ENCODE peak calls at places on chromosome 22, in four cellular contexts. F is left lung, A is GM10248, U is osteocyte. T is an unnamed sample.

GRCh38 chr22:29480512-29481264 is 670 bp downstream of the NEFH start:
- DNase-seq in F (no peak), U (no peak), A (no peak), T (no peak)

GRCh38 chr22:46612341-46612903 is 7.8 kb upstream of the GRAMD4 start:
- DNase-seq in U (no peak), F (no peak), A (no peak), T (no peak)

GRCh38 chr22:45966320-45966891 is 10.6 kb downstream of the WNT7B start:
- DNase-seq in A (no peak), F (no peak), U (no peak), T (no peak)

GRCh38 chr22:20750461-20751184 is 23.3 kb upstream of the SERPIND1 start:
- DNase-seq in U (peak; percentile 91), A (peak; percentile 79), F (peak; percentile 74), T (no peak)

GRCh38 chr22:25374871-25375270 is 155.4 kb downstream of the CRYBB2 start:
- DNase-seq in A (no peak), U (no peak), F (no peak), T (no peak)

GRCh38 chr22:43970037-43970747 is 14.9 kb downstream of the SAMM50 start:
- DNase-seq in U (no peak), A (no peak), F (no peak), T (no peak)

GRCh38 chr22:33654173-33654890 is 265.9 kb downstream of the LARGE1 start:
- DNase-seq in F (no peak), A (no peak), U (no peak), T (no peak)

GRCh38 chr22:24587251-24587650 is 5.6 kb downstream of the LRRC75B start:
- DNase-seq in F (no peak), U (no peak), A (no peak), T (no peak)

GRCh38 chr22:20948989-20949388 is 18.1 kb upstream of the AIFM3 start:
- DNase-seq in F (no peak), A (no peak), U (no peak), T (no peak)

GRCh38 chr22:35921777-35922176 is 106.8 kb downstream of the RBFOX2 start:
- DNase-seq in U (peak; percentile 85), F (peak; percentile 56), A (peak; percentile 36), T (no peak)

GRCh38 chr22:33116846-33117547 is 58.8 kb upstream of the SYN3 start:
- DNase-seq in U (no peak), A (no peak), F (no peak), T (no peak)

GRCh38 chr22:46092646-46093410 is 57.5 kb upstream of the PPARA start:
- DNase-seq in A (no peak), F (no peak), U (no peak), T (no peak)

GRCh38 chr22:44085743-44086741 is 61.9 kb downstream of the PARVB start:
- DNase-seq in U (no peak), F (peak; percentile 46), A (peak; percentile 68), T (peak; percentile 24)

GRCh38 chr22:36144886-36145541 is 15.5 kb downstream of the APOL3 start:
- DNase-seq in F (peak; percentile 62), A (no peak), U (no peak), T (no peak)

GRCh38 chr22:29215012-29215860 is 9.5 kb downstream of the EMID1 start:
- DNase-seq in U (no peak), F (no peak), A (no peak), T (no peak)

GRCh38 chr22:42473484-42474193 is 41.4 kb upstream of the NFAM1 start:
- DNase-seq in A (peak; percentile 44), U (no peak), F (no peak), T (no peak)

GRCh38 chr22:41491379-41492100 is 22.6 kb downstream of the ACO2 start:
- DNase-seq in F (no peak), U (no peak), A (no peak), T (no peak)

GRCh38 chr22:35458547-35459422 is 58.8 kb downstream of the MCM5 start:
- DNase-seq in U (no peak), A (no peak), F (no peak), T (no peak)

GRCh38 chr22:46737105-46737975 is 712 bp downstream of the CERK start:
- DNase-seq in U (no peak), F (no peak), A (peak; percentile 67), T (peak; percentile 50)

GRCh38 chr22:43273902-43274484 is 69.2 kb downstream of the SCUBE1 start:
- DNase-seq in U (no peak), A (peak; percentile 84), F (no peak), T (no peak)

GRCh38 chr22:22371031-22371541 is 126.5 kb downstream of the VPREB1 start:
- DNase-seq in U (peak; percentile 36), F (no peak), A (no peak), T (no peak)
- TF ChIP-seq CTCF in U (no peak), F (no peak), A (no peak), T (no peak)

GRCh38 chr22:19643448-19644313 is 70.6 kb upstream of the SEPTIN5 start:
- DNase-seq in U (no peak), F (no peak), A (no peak), T (no peak)

GRCh38 chr22:19639610-19640135 is 74.6 kb upstream of the SEPTIN5 start:
- DNase-seq in A (no peak), F (no peak), U (no peak), T (no peak)

GRCh38 chr22:19641983-19642451 is 72.3 kb upstream of the SEPTIN5 start:
- DNase-seq in U (no peak), F (no peak), A (no peak), T (no peak)

GRCh38 chr22:19640306-19640705 is 74.0 kb upstream of the SEPTIN5 start:
- DNase-seq in F (no peak), A (no peak), U (no peak), T (no peak)

DNA sequence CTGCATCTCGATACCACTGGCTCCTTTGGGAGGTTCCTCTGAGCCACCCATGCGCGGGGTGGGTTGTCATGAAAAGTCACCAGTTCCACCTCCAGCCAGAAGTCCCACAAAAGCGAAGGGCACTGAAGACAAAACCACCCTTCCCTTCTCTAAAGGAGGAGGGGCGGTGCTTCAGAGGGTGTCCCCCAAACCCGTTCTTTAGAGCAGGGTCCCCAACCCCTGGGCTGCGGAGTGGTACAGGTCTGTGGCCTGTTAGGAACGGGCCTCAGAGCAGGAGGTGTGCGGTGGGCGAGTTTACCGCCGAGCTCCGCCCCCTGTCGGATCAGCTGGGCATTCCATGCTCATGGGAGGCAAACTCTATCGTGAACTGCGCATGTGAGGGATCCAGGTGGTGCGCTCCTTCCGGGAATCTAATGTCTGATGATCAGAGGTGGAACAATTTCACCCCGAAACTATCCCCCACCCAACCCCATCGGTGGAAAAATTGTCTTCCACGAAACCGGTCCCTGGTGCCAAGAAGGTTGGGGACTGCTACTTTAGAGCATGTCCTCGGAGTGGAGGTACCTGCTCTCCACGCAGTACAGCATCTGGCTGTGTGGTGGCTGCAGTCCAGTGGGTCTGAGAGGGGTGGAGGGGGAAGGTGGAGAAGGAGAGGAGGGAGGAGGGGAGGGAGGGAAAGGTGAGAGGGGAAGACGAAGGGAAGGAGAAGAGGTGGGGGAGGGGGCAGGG is 72.9 kb upstream of the SEPTIN5 start:
- DNase-seq in U (no peak), F (no peak), A (no peak), T (no peak)
- TF ChIP-seq CTCF in U (peak; percentile 47), F (peak; percentile 17), A (no peak), T (no peak)

GRCh38 chr22:31556627-31557203 is 60.4 kb downstream of the SFI1 start:
- DNase-seq in A (no peak), F (no peak), U (no peak), T (no peak)
- TF ChIP-seq CTCF in A (peak; percentile 23), F (peak; percentile 32), U (peak; percentile 71), T (peak; percentile 25)

DNA sequence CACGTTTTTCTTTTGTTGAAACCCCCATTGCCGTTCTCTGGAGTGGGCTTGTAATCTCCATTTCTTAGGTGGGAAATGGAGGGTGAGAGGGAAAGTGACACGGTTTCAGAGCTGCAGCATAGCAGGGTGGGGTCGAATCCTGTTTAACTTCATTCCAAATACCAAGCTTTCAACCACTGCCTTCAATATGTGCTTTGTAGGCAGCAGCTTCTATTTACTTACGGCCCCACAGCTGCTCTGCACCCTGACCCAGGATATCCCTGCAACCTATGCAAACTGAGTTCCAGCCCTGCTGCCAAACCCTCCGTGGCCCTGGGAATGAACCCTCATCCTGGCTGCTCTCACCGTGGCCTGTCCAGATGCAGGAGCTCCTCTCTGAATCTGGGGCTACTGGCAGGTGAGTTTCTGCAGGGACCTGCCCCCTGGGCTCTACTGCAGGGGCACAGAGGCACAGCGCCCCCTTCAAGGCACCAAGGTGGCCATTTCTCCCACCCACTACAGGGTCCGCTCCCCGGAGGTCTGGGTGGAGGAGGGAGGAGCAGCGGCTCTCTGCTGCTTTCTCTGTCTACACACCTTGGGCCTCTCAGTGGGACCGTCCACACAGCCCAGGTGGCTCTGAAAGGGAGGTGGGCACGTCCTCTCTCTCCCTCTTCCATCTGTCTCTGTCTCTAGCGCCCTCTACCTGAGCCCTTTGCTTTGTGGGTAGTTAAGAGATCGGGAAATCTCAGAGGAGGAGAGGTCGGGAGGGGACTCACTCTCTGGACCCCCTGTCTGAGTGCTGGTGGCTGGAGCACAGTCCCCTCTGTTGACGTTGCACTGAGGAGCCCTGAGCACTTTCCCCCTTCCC is 279.1 kb downstream of the BRD1 start:
- DNase-seq in U (no peak), A (no peak), F (peak; percentile 5), T (no peak)
- TF ChIP-seq CTCF in U (no peak), A (no peak), F (no peak), T (no peak)

GRCh38 chr22:27483095-27483798 is 318.3 kb downstream of the MN1 start:
- DNase-seq in U (no peak), F (no peak), A (no peak), T (no peak)

GRCh38 chr22:27482414-27482813 is 319.1 kb downstream of the MN1 start:
- DNase-seq in U (no peak), A (no peak), F (no peak), T (no peak)

GRCh38 chr22:27488456-27489224 is 312.9 kb downstream of the MN1 start:
- DNase-seq in U (no peak), F (no peak), A (no peak), T (no peak)

GRCh38 chr22:27487600-27488450 is 313.7 kb downstream of the MN1 start:
- DNase-seq in F (no peak), U (no peak), A (no peak), T (no peak)

DNA sequence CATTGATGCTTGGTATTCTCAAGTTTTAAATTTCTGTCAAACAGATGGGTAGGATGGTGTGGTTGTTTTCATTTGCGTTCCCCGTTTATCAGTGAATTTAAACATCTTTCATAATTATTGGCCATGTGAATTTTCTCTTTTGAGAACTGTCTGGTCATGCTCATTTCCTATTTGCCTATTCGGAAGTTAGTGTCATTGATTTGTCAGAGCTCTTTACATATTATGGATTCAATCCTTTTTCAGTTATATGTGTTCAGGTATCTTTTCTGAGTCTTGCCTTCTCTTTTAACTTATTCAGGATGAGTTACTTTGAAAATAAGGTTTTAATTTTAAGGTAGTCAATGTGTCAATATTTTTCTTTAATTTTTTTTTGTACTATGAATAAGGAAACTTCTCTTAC is 315.7 kb downstream of the MN1 start:
- DNase-seq in U (no peak), A (no peak), F (no peak), T (no peak)
- TF ChIP-seq CTCF in U (no peak), A (no peak), F (no peak), T (no peak)